ENCODE peak calls at places on chromosomes 11 and 22, in four cellular contexts. V is H9, W is PC-3, T is adipocyte. J is an unnamed sample. For H3K4me1, the result is how much of the 10 kb centered on the place peaks cover.

GRCh38 chr22:20479612-20480196 is 15.9 kb downstream of the KLHL22 start:
- DNase-seq in T (no peak), V (no peak), W (no peak), J (no peak)

GRCh38 chr11:2097356-2097997 is 41.7 kb downstream of the IGF2 start:
- DNase-seq in W (peak), V (peak), T (peak), J (peak)

GRCh38 chr22:45968003-45968650 is 8.8 kb downstream of the WNT7B start:
- DNase-seq in T (no peak), W (no peak), V (no peak), J (peak)

GRCh38 chr22:28799834-28800307 is 498 bp downstream of the XBP1 start:
- DNase-seq in V (peak), T (peak), W (peak), J (peak)

GRCh38 chr11:74905326-74905725 is 43.6 kb downstream of the XRRA1 start:
- DNase-seq in T (no peak), V (no peak), W (no peak), J (no peak)

GRCh38 chr22:44930711-44931035 is 79.1 kb downstream of the PHF21B start:
- DNase-seq in T (no peak), W (no peak), V (no peak), J (no peak)

GRCh38 chr22:26766510-26767350 is 109.3 kb downstream of the MIAT start:
- DNase-seq in T (no peak), W (no peak), V (no peak), J (no peak)

GRCh38 chr11:3834349-3835099 is 6.2 kb downstream of the RHOG start:
- DNase-seq in V (no peak), T (no peak), W (no peak), J (no peak)

GRCh38 chr11:67644472-67645418 is 5.2 kb upstream of the TBX10 start:
- DNase-seq in T (no peak), V (peak), W (no peak), J (no peak)

GRCh38 chr22:41237707-41238569 is 2.8 kb downstream of the CHADL start:
- DNase-seq in T (peak), V (peak), W (peak), J (peak)

GRCh38 chr11:132072044-132072879 is 701.8 kb downstream of the NTM start:
- DNase-seq in T (peak), V (no peak), W (peak), J (peak)

GRCh38 chr11:9796854-9797253 is 133.0 kb downstream of the SWAP70 start:
- DNase-seq in W (no peak), T (peak), V (no peak), J (no peak)

GRCh38 chr11:3836903-3837302 is 3.9 kb downstream of the RHOG start:
- DNase-seq in W (no peak), T (no peak), V (no peak), J (no peak)

GRCh38 chr11:33554219-33554618 is 146.4 kb downstream of the C11orf91 start:
- DNase-seq in T (no peak), V (no peak), W (no peak), J (no peak)

GRCh38 chr22:39242809-39243442 is 1.9 kb downstream of the PDGFB start:
- DNase-seq in W (peak), V (peak), T (no peak), J (no peak)

GRCh38 chr11:112613051-112613972 is 347.9 kb upstream of the NCAM1 start:
- DNase-seq in V (no peak), T (peak), W (peak), J (no peak)

GRCh38 chr11:112724194-112724790 is 236.9 kb upstream of the NCAM1 start:
- DNase-seq in W (no peak), T (no peak), V (no peak), J (no peak)

GRCh38 chr11:9802291-9802861 is 138.5 kb downstream of the SWAP70 start:
- DNase-seq in W (no peak), V (no peak), T (peak), J (peak)

GRCh38 chr22:17974087-17974486 is 50.3 kb downstream of the MICAL3 start:
- DNase-seq in W (no peak), V (no peak), T (peak), J (no peak)

GRCh38 chr11:93198221-93198650 is 445 bp upstream of the SLC36A4 start:
- DNase-seq in V (no peak), T (no peak), W (peak), J (peak)

GRCh38 chr11:5600374-5600851 is 4.0 kb downstream of the TRIM6 start:
- DNase-seq in V (peak), T (peak), W (peak), J (peak)

GRCh38 chr11:35121326-35121865 is 17.6 kb upstream of the CD44 start:
- DNase-seq in V (no peak), W (no peak), T (no peak), J (no peak)

GRCh38 chr11:133796043-133796795 is 49.1 kb downstream of the SPATA19 start:
- DNase-seq in T (no peak), W (no peak), V (no peak), J (no peak)

GRCh38 chr11:68792400-68792955 is 41.2 kb upstream of the TESMIN start:
- DNase-seq in W (no peak), V (no peak), T (peak), J (no peak)

GRCh38 chr11:83054904-83055380 is 16.8 kb downstream of the RAB30 start:
- DNase-seq in V (no peak), T (no peak), W (peak), J (no peak)

GRCh38 chr11:66676931-66677598 is 622 bp downstream of the RBM4B start:
- DNase-seq in W (peak), V (no peak), T (no peak), J (no peak)

GRCh38 chr11:7572001-7572712 is 58.4 kb downstream of the PPFIBP2 start:
- DNase-seq in W (peak), T (no peak), V (peak), J (no peak)

GRCh38 chr11:75160328-75160757 is 9.4 kb downstream of the SLCO2B1 start:
- DNase-seq in T (no peak), V (no peak), W (no peak), J (no peak)

GRCh38 chr22:20015971-20016733 is 471 bp downstream of the ARVCF start:
- DNase-seq in W (peak), T (peak), V (peak), J (no peak)

GRCh38 chr11:102610198-102610597 is 14.9 kb downstream of the MMP20 start:
- DNase-seq in W (no peak), T (no peak), V (no peak), J (no peak)

GRCh38 chr22:35625763-35626162 is 8.6 kb upstream of the MB start:
- DNase-seq in T (no peak), V (no peak), W (no peak), J (no peak)

GRCh38 chr11:78042858-78043257 is 19.8 kb upstream of the KCTD14 start:
- DNase-seq in T (no peak), V (no peak), W (no peak), J (no peak)

GRCh38 chr22:29700949-29701927 is 18.6 kb upstream of the CABP7 start:
- DNase-seq in T (no peak), W (peak), V (peak), J (peak)

GRCh38 chr11:65903068-65903481 is 2.9 kb upstream of the FOSL1 start:
- DNase-seq in W (peak), V (peak), T (peak), J (peak)

GRCh38 chr11:46894961-46895360 is 23.4 kb downstream of the LRP4 start:
- DNase-seq in T (no peak), W (no peak), V (no peak), J (no peak)

GRCh38 chr11:72627594-72628281 is 46.5 kb downstream of the PDE2A start:
- DNase-seq in T (no peak), W (no peak), V (no peak), J (no peak)

GRCh38 chr11:72623052-72623451 is 51.2 kb downstream of the PDE2A start:
- DNase-seq in W (no peak), V (no peak), T (no peak), J (no peak)

GRCh38 chr11:72626637-72626936 is 47.6 kb downstream of the PDE2A start:
- DNase-seq in T (no peak), V (no peak), W (no peak), J (no peak)

GRCh38 chr11:72625746-72626636 is 48.2 kb downstream of the PDE2A start:
- DNase-seq in T (no peak), V (no peak), W (no peak), J (no peak)

DNA sequence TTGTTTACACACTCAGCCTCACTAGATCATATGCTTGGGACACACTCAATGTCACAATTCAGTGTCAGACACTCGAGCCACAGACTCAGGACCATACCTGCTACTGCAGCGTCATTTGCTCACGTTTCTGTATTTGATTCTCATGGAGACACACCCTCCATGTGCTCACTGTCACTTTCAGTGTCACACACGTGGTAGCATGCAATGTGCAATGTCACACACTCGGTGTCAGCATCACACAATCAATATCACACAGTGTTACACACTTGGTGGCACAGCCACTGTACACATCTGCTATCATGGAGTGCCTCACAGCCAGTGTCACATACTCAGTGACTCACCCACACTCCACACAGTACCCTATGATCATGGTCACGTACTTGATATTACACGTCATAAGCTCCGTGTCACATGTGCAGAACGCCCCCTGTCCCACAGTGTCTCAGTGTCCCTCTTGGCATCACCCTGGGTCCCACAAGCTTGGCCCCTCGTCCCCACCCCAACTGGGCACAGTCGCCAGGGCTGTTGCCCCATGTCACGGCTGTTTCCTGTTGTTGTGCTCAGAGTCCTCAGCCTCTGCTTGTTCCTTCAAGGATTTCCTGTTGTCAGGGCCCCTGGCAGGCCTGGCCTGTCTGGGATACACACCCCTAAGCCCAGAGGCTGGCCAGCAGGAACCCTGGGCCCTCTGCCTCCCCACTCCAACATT is 49.6 kb downstream of the PDE2A start:
- DNase-seq in W (no peak), V (no peak), T (no peak), J (no peak)
- H3K9ac ChIP-seq in W (no peak), V (no peak), T (no peak), J (no peak)

GRCh38 chr11:117182551-117182935 is 4.0 kb downstream of the SIDT2 start:
- DNase-seq in W (no peak), T (no peak), V (no peak), J (no peak)
- H3K4me1 ChIP-seq in W (under half), T (under half), V (under half), J (under half)

GRCh38 chr11:122655527-122656072 is at the start of gene UBASH3B:
- DNase-seq in V (peak), W (peak), T (peak), J (peak)
- H3K9ac ChIP-seq in V (no peak), W (peak), T (peak), J (peak)

GRCh38 chr11:103716363-103716762 is 320.1 kb upstream of the DDI1 start:
- DNase-seq in V (no peak), W (no peak), T (no peak), J (no peak)
- H3K4me1 ChIP-seq in V (under half), W (under half), T (under half), J (under half)

GRCh38 chr11:19935507-19935906 is 222.9 kb downstream of the NAV2 start:
- DNase-seq in V (peak), T (peak), W (peak), J (peak)
- H3K9ac ChIP-seq in V (no peak), T (peak), W (no peak), J (no peak)

GRCh38 chr22:50207383-50208031 is 6.7 kb downstream of the SELENOO start:
- DNase-seq in V (no peak), W (no peak), T (no peak), J (no peak)

GRCh38 chr22:50203288-50203687 is 2.5 kb downstream of the SELENOO start:
- DNase-seq in T (no peak), W (no peak), V (no peak), J (no peak)

GRCh38 chr22:50206599-50206998 is 5.8 kb downstream of the SELENOO start:
- DNase-seq in V (peak), W (no peak), T (peak), J (peak)

GRCh38 chr22:50208430-50208938 is 7.7 kb downstream of the SELENOO start:
- DNase-seq in V (no peak), T (no peak), W (no peak), J (no peak)

GRCh38 chr22:50205781-50206569 is 5.2 kb downstream of the SELENOO start:
- DNase-seq in V (no peak), W (no peak), T (no peak), J (no peak)
- H3K4me1 ChIP-seq in V (under half), W (under half), T (under half), J (under half)

GRCh38 chr22:37983860-37984791 is at the start of gene SOX10:
- DNase-seq in W (no peak), T (no peak), V (peak), J (no peak)
- H3K9ac ChIP-seq in W (no peak), T (no peak), V (peak), J (no peak)

GRCh38 chr22:37744589-37744988 is 47.7 kb downstream of the TRIOBP start:
- DNase-seq in V (no peak), T (no peak), W (no peak), J (no peak)

GRCh38 chr22:37746366-37747089 is 49.7 kb downstream of the TRIOBP start:
- DNase-seq in T (peak), V (no peak), W (no peak), J (no peak)

GRCh38 chr22:37747715-37748100 is 50.9 kb downstream of the TRIOBP start:
- DNase-seq in V (no peak), T (no peak), W (no peak), J (no peak)

GRCh38 chr22:37747090-37747714 is 50.4 kb downstream of the TRIOBP start:
- DNase-seq in T (peak), W (peak), V (peak), J (peak)

GRCh38 chr22:37745548-37746365 is 48.9 kb downstream of the TRIOBP start:
- DNase-seq in W (peak), T (peak), V (peak), J (peak)
- H3K4me1 ChIP-seq in W (half or more), T (half or more), V (under half), J (under half)

DNA sequence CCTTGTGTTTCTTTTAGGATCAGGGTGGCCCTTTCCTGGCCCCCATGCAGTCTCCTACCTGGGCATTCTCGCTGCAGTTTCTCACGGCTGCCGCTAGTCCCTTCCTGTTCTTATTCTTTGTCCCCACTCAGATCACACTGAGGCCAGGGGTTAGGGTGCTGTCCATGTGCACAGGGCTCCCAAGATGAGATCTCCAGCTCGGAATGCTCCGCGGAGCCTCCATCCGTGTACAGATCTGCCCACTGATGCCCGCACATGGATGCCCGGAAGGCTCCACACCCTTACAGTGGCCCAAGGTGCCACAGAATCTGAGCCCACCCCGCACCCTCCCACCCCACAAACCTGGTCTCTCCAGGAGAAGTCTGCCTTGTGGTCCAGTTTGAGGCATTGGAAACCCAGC is 457.3 kb downstream of the TBC1D22A start:
- DNase-seq in V (no peak), W (no peak), T (no peak), J (no peak)
- H3K9ac ChIP-seq in V (no peak), W (no peak), T (no peak), J (no peak)

GRCh38 chr22:42834177-42834949 is 22.7 kb downstream of the ARFGAP3 start:
- DNase-seq in V (no peak), W (no peak), T (no peak), J (no peak)
- H3K4me1 ChIP-seq in V (under half), W (under half), T (under half), J (under half)

J was measured in fibroblast of lung.